ENCODE peak calls at places on chromosomes 12 and 14, in four cellular contexts. W, B, X and R are unnamed samples.

GRCh38 chr14:61812347-61813100 is 50.3 kb downstream of the SNAPC1 start:
- DNase-seq in W (no peak), B (peak; percentile 18), X (no peak), R (peak; percentile 50)

GRCh38 chr14:59986556-59987059 is 66.7 kb downstream of the LRRC9 start:
- DNase-seq in W (no peak), B (no peak), X (no peak), R (no peak)

GRCh38 chr14:61837336-61838229 is 75.4 kb downstream of the SNAPC1 start:
- DNase-seq in W (peak; percentile 58), B (peak; percentile 88), X (peak; percentile 80), R (peak; percentile 66)

GRCh38 chr14:68824517-68825347 is 31.9 kb upstream of the ZFP36L1 start:
- DNase-seq in W (no peak), B (peak; percentile 81), X (peak; percentile 75), R (peak; percentile 72)

GRCh38 chr12:76556373-76556772 is 3.2 kb downstream of the OSBPL8 start:
- DNase-seq in W (no peak), B (no peak), X (no peak), R (no peak)

GRCh38 chr14:103561381-103562134 is 899 bp downstream of the BAG5 start:
- DNase-seq in W (no peak), B (peak; percentile 71), X (peak; percentile 60), R (peak; percentile 75)

GRCh38 chr12:111093428-111094142 is 173.2 kb upstream of the MYL2 start:
- DNase-seq in W (no peak), B (no peak), X (no peak), R (peak; percentile 72)

GRCh38 chr14:67674139-67674479 is 323 bp downstream of the VTI1B start:
- DNase-seq in W (peak; percentile 46), B (peak; percentile 58), X (peak; percentile 73), R (peak; percentile 69)

GRCh38 chr14:59583755-59584154 is 7.1 kb upstream of the CCDC175 start:
- DNase-seq in W (no peak), B (peak; percentile 51), X (peak; percentile 36), R (no peak)

GRCh38 chr14:28303248-28303647 is 463.3 kb upstream of the FOXG1 start:
- DNase-seq in W (no peak), B (no peak), X (no peak), R (no peak)

GRCh38 chr12:8027856-8028255 is 4.7 kb upstream of the FOXJ2 start:
- DNase-seq in W (no peak), B (no peak), X (no peak), R (no peak)

GRCh38 chr14:89056394-89056793 is 231.9 kb downstream of the TTC8 start:
- DNase-seq in W (no peak), B (no peak), X (no peak), R (no peak)

GRCh38 chr14:32611752-32612151 is 282.7 kb downstream of the AKAP6 start:
- DNase-seq in W (no peak), B (peak; percentile 78), X (peak; percentile 68), R (no peak)

GRCh38 chr14:61347771-61348443 is 26.5 kb downstream of the PRKCH start:
- DNase-seq in W (no peak), B (no peak), X (no peak), R (no peak)

GRCh38 chr12:110050927-110051326 is 2.6 kb upstream of the C12orf76 start:
- DNase-seq in W (no peak), B (no peak), X (no peak), R (no peak)
- TF ChIP-seq CTCF in W (no peak), B (no peak), X (no peak), R (no peak)

GRCh38 chr14:93686313-93686712 is 102.0 kb downstream of the PRIMA1 start:
- DNase-seq in W (no peak), B (no peak), X (no peak), R (no peak)

GRCh38 chr14:93688239-93688666 is 100.0 kb downstream of the PRIMA1 start:
- DNase-seq in W (no peak), B (no peak), X (no peak), R (no peak)

GRCh38 chr14:93693914-93694313 is 94.4 kb downstream of the PRIMA1 start:
- DNase-seq in W (no peak), B (no peak), X (no peak), R (no peak)

GRCh38 chr14:93688794-93689193 is 99.5 kb downstream of the PRIMA1 start:
- DNase-seq in W (no peak), B (no peak), X (no peak), R (no peak)

GRCh38 chr14:93691042-93691780 is 97.1 kb downstream of the PRIMA1 start:
- DNase-seq in W (no peak), B (no peak), X (no peak), R (no peak)
- TF ChIP-seq CTCF in W (no peak), B (no peak), X (no peak), R (no peak)

GRCh38 chr12:121579190-121579791 is 1.5 kb downstream of the KDM2B start:
- DNase-seq in W (peak; percentile 40), B (no peak), X (no peak), R (peak; percentile 68)
- TF ChIP-seq CTCF in W (no peak), B (no peak), X (no peak), R (no peak)

GRCh38 chr12:13079440-13079906 is 24.0 kb downstream of the GSG1 start:
- DNase-seq in W (no peak), B (no peak), X (no peak), R (no peak)
- TF ChIP-seq CTCF in W (no peak), B (no peak), X (peak; percentile 34), R (no peak)

GRCh38 chr12:25681580-25681979 is 128.5 kb upstream of the LMNTD1 start:
- DNase-seq in W (no peak), B (no peak), X (no peak), R (no peak)

GRCh38 chr12:25682421-25682820 is 129.3 kb upstream of the LMNTD1 start:
- DNase-seq in W (no peak), B (no peak), X (no peak), R (no peak)

GRCh38 chr12:25675808-25676207 is 122.7 kb upstream of the LMNTD1 start:
- DNase-seq in W (no peak), B (peak; percentile 85), X (peak; percentile 44), R (no peak)

DNA sequence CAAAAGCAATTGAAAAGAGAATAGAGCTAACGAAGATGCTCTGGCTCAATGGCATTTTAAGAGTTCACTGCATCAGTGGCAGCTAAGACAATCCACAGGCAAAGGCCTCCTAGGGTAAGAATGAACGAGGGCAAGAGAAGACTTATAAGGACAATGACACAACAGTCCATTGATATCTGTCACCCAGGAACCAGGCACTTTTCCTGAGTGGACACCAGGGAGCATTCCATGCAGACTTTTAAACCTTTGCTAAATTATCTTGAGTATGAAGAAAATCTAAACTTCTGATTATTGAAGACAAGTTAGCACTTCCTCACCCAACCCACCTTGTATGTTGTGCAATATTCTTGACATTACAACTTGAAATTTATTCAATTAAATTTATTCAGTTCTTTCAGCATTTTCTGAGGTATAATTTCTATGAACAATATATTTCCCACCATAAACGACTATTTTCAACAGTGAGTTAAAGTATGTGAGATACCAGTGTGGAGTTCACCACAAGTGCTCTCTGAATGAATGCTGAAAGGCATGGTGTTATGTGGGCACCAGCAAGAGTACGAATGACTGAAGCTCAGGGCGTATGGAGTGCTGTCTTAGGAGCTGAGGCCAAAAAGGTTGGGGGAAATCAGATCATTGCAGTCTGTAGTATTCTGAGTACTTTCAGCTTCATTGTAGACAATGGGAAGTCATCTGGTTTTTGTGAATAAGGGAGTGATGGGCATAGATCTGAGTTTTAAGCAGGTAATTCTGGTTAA is 124.3 kb upstream of the LMNTD1 start:
- DNase-seq in W (no peak), B (peak; percentile 43), X (peak; percentile 40), R (no peak)
- TF ChIP-seq CTCF in W (no peak), B (peak; percentile 37), X (peak; percentile 48), R (no peak)

GRCh38 chr12:49624919-49625577 is 1.7 kb downstream of the PRPF40B start:
- DNase-seq in W (no peak), B (peak; percentile 28), X (peak; percentile 40), R (no peak)

GRCh38 chr12:49623142-49623899 is at the start of gene PRPF40B:
- DNase-seq in W (peak; percentile 81), B (peak; percentile 89), X (peak; percentile 82), R (peak; percentile 98)

GRCh38 chr12:49627752-49628360 is 4.5 kb downstream of the PRPF40B start:
- DNase-seq in W (no peak), B (peak; percentile 46), X (no peak), R (no peak)

GRCh38 chr12:49626836-49627235 is 3.5 kb downstream of the PRPF40B start:
- DNase-seq in W (no peak), B (no peak), X (no peak), R (no peak)

GRCh38 chr12:49626169-49626835 is 2.9 kb downstream of the PRPF40B start:
- DNase-seq in W (no peak), B (no peak), X (no peak), R (no peak)
- TF ChIP-seq CTCF in W (no peak), B (peak; percentile 24), X (peak; percentile 14), R (peak; percentile 30)

DNA sequence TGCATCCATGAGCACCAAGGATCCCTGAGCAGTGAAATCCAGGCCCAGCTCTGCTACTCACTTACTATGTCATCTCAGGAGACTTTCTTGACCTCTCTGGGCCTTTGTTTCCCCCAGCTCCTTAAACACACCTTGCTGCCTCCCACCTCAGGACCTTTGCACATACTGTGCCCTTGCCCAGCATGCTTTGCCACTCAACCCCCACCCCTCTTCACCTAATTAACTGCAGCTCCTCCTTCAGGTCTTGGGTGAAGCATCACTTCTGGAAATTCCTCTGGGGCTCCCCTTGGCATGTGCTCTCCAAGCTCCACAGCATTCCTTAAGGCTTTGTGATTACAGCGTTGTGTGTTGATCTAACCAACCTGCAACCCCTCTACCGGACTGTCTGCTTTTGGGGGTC is 15.9 kb downstream of the WSCD2 start:
- DNase-seq in W (no peak), B (no peak), X (no peak), R (no peak)
- TF ChIP-seq CTCF in W (no peak), B (no peak), X (no peak), R (no peak)